ENCODE peak calls at places on chromosomes 11 and 22, in nine cellular contexts. Z is endothelial cell of umbilical vein, R is neural progenitor cell, A is mammary epithelial cell, M is stomach, B is Peyer's patch, D is keratinocyte, I is psoas muscle, T is right cardiac atrium. W is an unnamed sample. For H3K27me3, the result is how much of the 10 kb centered on the place peaks cover.

GRCh38 chr22:20507253-20508066 is at the start of gene MED15:
- DNase-seq in T (peak), A (peak), B (peak), Z (peak), D (no peak), R (peak), I (peak), M (peak), W (peak)

GRCh38 chr11:91691872-91692271 is 532.7 kb upstream of the FAT3 start:
- DNase-seq in R (no peak), M (no peak), T (no peak), I (no peak), B (no peak), Z (no peak), D (no peak), A (no peak), W (no peak)

GRCh38 chr11:1238767-1239595 is 16.1 kb downstream of the MUC5B start:
- DNase-seq in B (peak), D (no peak), I (no peak), T (no peak), M (peak), Z (no peak), R (peak), A (no peak), W (no peak)

GRCh38 chr22:44351685-44352377 is 39.1 kb upstream of the SHISAL1 start:
- DNase-seq in R (peak), I (no peak), M (no peak), D (peak), Z (peak), A (peak), B (peak), T (peak), W (peak)

GRCh38 chr11:131659931-131660330 is 289.5 kb downstream of the NTM start:
- DNase-seq in T (no peak), Z (no peak), B (no peak), R (no peak), M (no peak), I (no peak), A (no peak), D (no peak), W (no peak)

GRCh38 chr22:46081831-46082210 is 68.5 kb upstream of the PPARA start:
- DNase-seq in A (peak), M (peak), B (peak), R (peak), I (peak), Z (no peak), T (peak), D (no peak), W (peak)

GRCh38 chr11:70483077-70483861 is 84.9 kb downstream of the CTTN start:
- DNase-seq in I (no peak), R (no peak), M (peak), B (peak), Z (no peak), A (peak), T (peak), D (no peak), W (no peak)

GRCh38 chr11:128457874-128458273 is 129.5 kb downstream of the ETS1 start:
- DNase-seq in T (no peak), I (no peak), B (no peak), D (no peak), A (no peak), M (no peak), Z (no peak), R (no peak), W (no peak)

GRCh38 chr11:86800076-86800955 is at the start of gene PRSS23:
- DNase-seq in I (peak), B (peak), D (no peak), R (peak), Z (peak), M (peak), A (peak), T (peak), W (peak)

GRCh38 chr11:47284151-47284550 is 14.2 kb downstream of the MADD start:
- DNase-seq in T (no peak), A (no peak), D (no peak), I (no peak), B (no peak), R (no peak), M (no peak), Z (no peak), W (no peak)

GRCh38 chr22:50488006-50488677 is 1.5 kb downstream of the MIOX start:
- DNase-seq in R (no peak), Z (no peak), T (no peak), B (no peak), M (no peak), A (no peak), D (no peak), I (no peak), W (no peak)

GRCh38 chr22:36409911-36410756 is 22.4 kb upstream of the MYH9 start:
- DNase-seq in Z (peak), A (peak), T (peak), B (peak), M (peak), D (peak), I (peak), R (peak), W (peak)

GRCh38 chr11:2118674-2119073 is 20.5 kb downstream of the IGF2 start:
- DNase-seq in B (no peak), D (no peak), I (no peak), T (no peak), R (no peak), M (no peak), A (no peak), Z (no peak), W (no peak)

GRCh38 chr11:76663912-76664440 is 6.6 kb downstream of the LRRC32 start:
- DNase-seq in A (no peak), T (peak), B (peak), R (no peak), M (no peak), Z (no peak), I (no peak), D (no peak), W (peak)

GRCh38 chr11:13278620-13279486 is 1.3 kb downstream of the BMAL1 start:
- DNase-seq in I (peak), T (no peak), B (no peak), R (peak), A (no peak), M (no peak), Z (peak), D (no peak), W (no peak)

GRCh38 chr11:2795491-2795991 is 90.0 kb downstream of the CDKN1C start:
- DNase-seq in I (peak), A (no peak), B (no peak), R (no peak), T (peak), D (no peak), Z (no peak), M (no peak), W (peak)

GRCh38 chr11:124113890-124114289 is 1.4 kb upstream of the VWA5A start:
- DNase-seq in R (no peak), A (peak), T (no peak), B (peak), Z (peak), I (no peak), D (no peak), M (no peak), W (no peak)

GRCh38 chr11:128790200-128790599 is 76.9 kb downstream of the KCNJ1 start:
- DNase-seq in B (no peak), T (peak), A (peak), Z (peak), I (no peak), D (no peak), R (peak), M (no peak), W (no peak)

GRCh38 chr22:21009638-21010425 is 5.1 kb upstream of the P2RX6 start:
- DNase-seq in Z (peak), B (no peak), T (peak), R (peak), A (peak), I (no peak), M (peak), D (no peak), W (no peak)

GRCh38 chr11:18522388-18522787 is 4.4 kb downstream of the TSG101 start:
- DNase-seq in I (no peak), D (no peak), B (no peak), A (no peak), R (peak), T (no peak), Z (no peak), M (no peak), W (no peak)

GRCh38 chr22:27207907-27208306 is 550.5 kb downstream of the MIAT start:
- DNase-seq in I (no peak), M (no peak), B (no peak), R (no peak), T (no peak), Z (no peak), A (peak), D (no peak), W (no peak)

GRCh38 chr11:63165710-63166310 is 21.8 kb upstream of the SLC22A24 start:
- DNase-seq in B (no peak), D (no peak), Z (peak), M (no peak), T (no peak), I (no peak), R (no peak), A (peak), W (no peak)

GRCh38 chr11:65558002-65558784 is at the start of gene LTBP3:
- DNase-seq in M (peak), T (peak), R (peak), B (peak), I (peak), Z (peak), A (peak), D (no peak), W (peak)

GRCh38 chr11:8930456-8931175 is 2.1 kb downstream of the C11orf16 start:
- DNase-seq in A (no peak), M (no peak), T (no peak), R (no peak), Z (no peak), I (no peak), B (no peak), D (no peak), W (no peak)

GRCh38 chr22:41772645-41773044 is 27.8 kb upstream of the CCDC134 start:
- DNase-seq in M (no peak), A (peak), Z (no peak), T (no peak), B (no peak), D (no peak), R (no peak), I (no peak), W (no peak)

GRCh38 chr11:130865091-130865771 is 51.0 kb downstream of the SNX19 start:
- DNase-seq in B (no peak), M (no peak), T (peak), R (peak), Z (no peak), D (no peak), I (peak), A (no peak), W (peak)

GRCh38 chr11:2270322-2271076 is at the start of gene ASCL2:
- DNase-seq in B (peak), M (peak), D (no peak), R (peak), Z (no peak), I (peak), T (peak), A (peak), W (no peak)

GRCh38 chr22:36833073-36833472 is 16.2 kb upstream of the PVALB start:
- DNase-seq in B (no peak), D (no peak), I (no peak), A (no peak), R (no peak), M (no peak), Z (no peak), T (no peak), W (no peak)

GRCh38 chr22:24094966-24095365 is 83.9 kb downstream of the CABIN1 start:
- DNase-seq in D (no peak), Z (no peak), T (no peak), R (no peak), B (peak), A (no peak), I (no peak), M (no peak), W (peak)

DNA sequence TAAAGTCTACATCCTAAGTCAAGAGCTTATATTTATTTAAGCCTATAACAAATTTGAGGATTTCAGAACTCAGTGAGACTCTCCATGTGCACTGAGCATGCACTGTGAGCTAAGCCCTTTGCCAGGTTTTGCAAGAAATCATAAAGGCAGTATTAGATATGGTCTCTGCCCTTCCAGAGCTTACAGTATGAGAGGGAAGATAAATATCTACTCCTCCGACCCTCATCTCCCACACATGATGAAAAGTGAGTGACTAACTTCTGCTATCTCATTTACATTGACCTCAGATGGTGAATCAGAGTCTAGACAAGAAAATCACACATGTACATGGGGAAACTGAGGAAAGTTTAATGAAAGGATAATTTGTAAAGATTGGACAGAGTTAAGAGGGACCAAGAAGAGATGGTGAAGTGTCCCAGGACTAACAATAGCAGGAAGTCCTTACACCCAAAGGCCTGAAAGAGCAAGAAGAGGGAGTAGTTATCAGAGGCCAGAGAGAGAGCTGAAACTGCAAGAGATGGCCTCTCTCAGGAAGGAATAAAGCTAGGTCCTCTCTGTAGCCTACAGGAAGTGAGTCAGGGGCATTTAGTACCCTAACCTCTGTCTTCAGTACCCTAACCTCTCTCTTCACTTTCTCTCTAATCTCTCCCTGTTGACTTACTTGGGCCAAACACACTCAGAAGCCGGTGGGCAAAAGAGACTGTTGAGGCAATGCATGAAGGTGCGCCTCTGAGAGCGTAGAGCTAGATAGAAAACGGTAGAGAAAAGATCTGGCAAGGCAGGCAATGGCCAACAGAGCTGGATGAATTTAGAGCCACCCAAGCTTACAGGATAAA is 23.0 kb upstream of the BLID start:
- DNase-seq in T (no peak), A (no peak), Z (peak), D (no peak), I (no peak), M (no peak), B (no peak), R (no peak), W (no peak)
- H3K27me3 ChIP-seq in T (under half), A (under half), Z (under half), D (under half), I (under half), M (under half), B (under half), R (under half), W (under half)

DNA sequence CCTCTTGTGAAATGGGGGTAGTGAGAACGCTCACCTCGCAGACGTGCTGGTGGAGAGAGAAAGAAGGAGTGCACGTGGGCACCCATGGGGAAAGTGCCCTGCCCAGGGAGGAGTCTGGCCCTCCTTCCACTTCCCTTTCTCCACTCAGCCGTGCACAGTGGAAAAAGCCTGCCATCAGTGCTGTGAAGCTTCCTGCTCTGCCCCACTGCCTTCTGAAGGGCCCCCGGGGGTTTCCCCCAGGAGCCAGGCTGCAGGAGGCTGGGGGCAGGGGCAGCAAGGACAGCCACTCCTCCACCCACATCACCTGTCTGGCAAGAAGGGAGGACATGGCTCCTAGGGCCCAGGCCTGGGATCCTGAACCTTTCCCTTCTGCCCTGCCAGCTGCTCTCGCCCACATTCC is 7.6 kb downstream of the TP53I11 start:
- DNase-seq in M (peak), B (peak), I (peak), D (no peak), Z (peak), T (peak), A (no peak), R (no peak), W (peak)
- H3K27ac ChIP-seq in M (no peak), B (no peak), I (no peak), D (no peak), Z (no peak), T (no peak), A (no peak), R (no peak), W (no peak)

GRCh38 chr11:45750439-45750838 is 54.5 kb upstream of the SLC35C1 start:
- DNase-seq in I (no peak), Z (no peak), R (no peak), M (no peak), D (no peak), T (no peak), A (no peak), B (no peak), W (no peak)
- H3K27me3 ChIP-seq in I (under half), Z (under half), R (under half), M (under half), D (under half), T (under half), A (under half), B (under half), W (under half)

DNA sequence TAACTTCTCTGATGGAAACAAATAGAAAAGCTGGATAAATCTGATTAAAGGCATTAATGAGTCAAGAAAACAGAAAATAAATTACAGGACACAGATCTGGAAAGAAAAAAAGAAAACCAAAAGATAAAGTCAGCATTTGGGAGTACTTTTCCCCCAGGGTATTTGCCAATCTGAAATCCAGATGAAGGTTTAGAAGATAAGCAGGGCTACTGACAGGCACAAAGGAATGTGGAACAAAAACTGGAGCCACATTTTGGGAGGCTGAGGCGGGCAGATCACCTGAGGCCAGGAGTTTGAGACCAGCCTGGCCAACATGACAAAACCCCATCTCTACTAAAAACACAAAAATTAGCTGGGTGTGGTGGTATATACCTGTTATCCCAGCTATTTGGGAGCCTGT is 57.2 kb downstream of the SBF2 start:
- DNase-seq in D (no peak), M (no peak), T (no peak), Z (no peak), A (no peak), I (no peak), B (no peak), R (no peak), W (no peak)
- H3K27ac ChIP-seq in D (no peak), M (no peak), T (no peak), Z (no peak), A (no peak), I (no peak), B (no peak), R (no peak), W (no peak)

DNA sequence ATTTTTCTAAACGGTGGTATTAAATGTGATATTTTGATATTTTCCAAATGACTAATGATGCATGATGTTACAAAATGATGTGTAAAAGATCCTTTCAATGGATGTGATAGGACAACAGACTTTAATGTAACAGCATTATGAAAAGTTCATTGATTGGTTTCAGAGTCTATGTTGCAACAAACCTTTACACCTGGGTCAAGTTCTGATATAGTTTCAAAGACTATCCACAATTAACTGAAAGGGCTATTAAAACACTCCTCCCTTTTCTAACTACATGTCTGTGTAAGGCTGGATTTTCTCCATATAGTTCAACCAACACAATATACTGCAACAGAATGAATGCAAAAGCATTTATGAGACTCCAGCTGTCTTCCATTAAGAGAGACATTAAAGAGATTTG is 35.7 kb downstream of the SMCO4 start:
- DNase-seq in I (no peak), B (no peak), A (no peak), R (no peak), D (no peak), M (no peak), T (no peak), Z (no peak), W (no peak)
- H3K27me3 ChIP-seq in I (under half), B (under half), A (under half), R (under half), D (under half), M (under half), T (under half), Z (under half), W (under half)

GRCh38 chr22:49476176-49476575 is 351.5 kb downstream of the BRD1 start:
- DNase-seq in D (no peak), A (no peak), T (no peak), I (no peak), R (peak), B (peak), M (no peak), Z (no peak), W (no peak)
- H3K27ac ChIP-seq in D (no peak), A (no peak), T (no peak), I (no peak), R (no peak), B (no peak), M (no peak), Z (no peak), W (no peak)